ENCODE peak calls at places on chromosomes 1 and 21, in six cellular contexts. K, Z, O, Q, I and W are unnamed samples.

GRCh38 chr1:246147471-246148461 is 359.3 kb downstream of the SMYD3 start:
- DNase-seq in K (no peak), Z (no peak), O (no peak), Q (no peak), I (no peak), W (no peak)

GRCh38 chr21:31752967-31753366 is 21.0 kb upstream of the SCAF4 start:
- DNase-seq in K (no peak), Z (no peak), O (peak), Q (no peak), I (no peak), W (no peak)

GRCh38 chr1:201999625-202000238 is 10.7 kb upstream of the ELF3 start:
- DNase-seq in K (no peak), Z (peak), O (peak), Q (no peak), I (peak), W (no peak)

GRCh38 chr1:199422206-199422605 is 605.3 kb upstream of the NR5A2 start:
- DNase-seq in K (no peak), Z (peak), O (peak), Q (no peak), I (no peak), W (no peak)

GRCh38 chr1:232643227-232643626 is 13.3 kb upstream of the SIPA1L2 start:
- DNase-seq in K (no peak), Z (peak), O (no peak), Q (no peak), I (no peak), W (no peak)

GRCh38 chr1:201282931-201283829 is at the start of gene PKP1:
- DNase-seq in K (no peak), Z (no peak), O (peak), Q (no peak), I (no peak), W (no peak)

GRCh38 chr1:33667386-33668282 is 195.2 kb downstream of the ZSCAN20 start:
- DNase-seq in K (no peak), Z (no peak), O (no peak), Q (no peak), I (no peak), W (no peak)

GRCh38 chr1:38835230-38835827 is 24.2 kb downstream of the RRAGC start:
- DNase-seq in K (no peak), Z (peak), O (peak), Q (peak), I (peak), W (no peak)

GRCh38 chr21:29206445-29206844 is 76.0 kb downstream of the MAP3K7CL start:
- DNase-seq in K (no peak), Z (no peak), O (no peak), Q (no peak), I (no peak), W (no peak)

GRCh38 chr1:110412576-110412975 is 5.1 kb upstream of the LAMTOR5 start:
- DNase-seq in K (no peak), Z (peak), O (peak), Q (peak), I (peak), W (peak)

GRCh38 chr1:246324711-246325110 is 182.4 kb downstream of the SMYD3 start:
- DNase-seq in K (no peak), Z (peak), O (no peak), Q (no peak), I (no peak), W (no peak)

GRCh38 chr1:164651378-164651951 is 92.5 kb downstream of the PBX1 start:
- DNase-seq in K (no peak), Z (peak), O (peak), Q (no peak), I (no peak), W (no peak)

GRCh38 chr1:229563701-229564100 is 5.2 kb upstream of the ABCB10 start:
- DNase-seq in K (no peak), Z (peak), O (peak), Q (no peak), I (no peak), W (no peak)

GRCh38 chr1:200856716-200857352 is 15.9 kb upstream of the GPR25 start:
- DNase-seq in K (no peak), Z (peak), O (peak), Q (no peak), I (no peak), W (no peak)

GRCh38 chr1:32316906-32317282 is 19.1 kb downstream of the MARCKSL1 start:
- DNase-seq in K (no peak), Z (no peak), O (no peak), Q (no peak), I (peak), W (no peak)

GRCh38 chr1:64536836-64537490 is 67.0 kb downstream of the CACHD1 start:
- DNase-seq in K (no peak), Z (no peak), O (no peak), Q (no peak), I (no peak), W (no peak)

GRCh38 chr1:182392045-182393028 is 747 bp upstream of the GLUL start:
- DNase-seq in K (no peak), Z (peak), O (peak), Q (no peak), I (no peak), W (no peak)

GRCh38 chr1:46757256-46757955 is 38.5 kb upstream of the EFCAB14 start:
- DNase-seq in K (no peak), Z (peak), O (no peak), Q (peak), I (no peak), W (no peak)

GRCh38 chr1:7420706-7421105 is 350.4 kb upstream of the VAMP3 start:
- DNase-seq in K (no peak), Z (peak), O (no peak), Q (no peak), I (no peak), W (no peak)

GRCh38 chr1:4759671-4760070 is 105.3 kb downstream of the AJAP1 start:
- DNase-seq in K (no peak), Z (no peak), O (no peak), Q (no peak), I (no peak), W (no peak)

GRCh38 chr21:43825936-43826622 is 36.7 kb downstream of the RRP1 start:
- DNase-seq in K (no peak), Z (peak), O (no peak), Q (no peak), I (no peak), W (no peak)

GRCh38 chr1:10680487-10680886 is 116.0 kb downstream of the CASZ1 start:
- DNase-seq in K (no peak), Z (no peak), O (no peak), Q (no peak), I (no peak), W (no peak)

DNA sequence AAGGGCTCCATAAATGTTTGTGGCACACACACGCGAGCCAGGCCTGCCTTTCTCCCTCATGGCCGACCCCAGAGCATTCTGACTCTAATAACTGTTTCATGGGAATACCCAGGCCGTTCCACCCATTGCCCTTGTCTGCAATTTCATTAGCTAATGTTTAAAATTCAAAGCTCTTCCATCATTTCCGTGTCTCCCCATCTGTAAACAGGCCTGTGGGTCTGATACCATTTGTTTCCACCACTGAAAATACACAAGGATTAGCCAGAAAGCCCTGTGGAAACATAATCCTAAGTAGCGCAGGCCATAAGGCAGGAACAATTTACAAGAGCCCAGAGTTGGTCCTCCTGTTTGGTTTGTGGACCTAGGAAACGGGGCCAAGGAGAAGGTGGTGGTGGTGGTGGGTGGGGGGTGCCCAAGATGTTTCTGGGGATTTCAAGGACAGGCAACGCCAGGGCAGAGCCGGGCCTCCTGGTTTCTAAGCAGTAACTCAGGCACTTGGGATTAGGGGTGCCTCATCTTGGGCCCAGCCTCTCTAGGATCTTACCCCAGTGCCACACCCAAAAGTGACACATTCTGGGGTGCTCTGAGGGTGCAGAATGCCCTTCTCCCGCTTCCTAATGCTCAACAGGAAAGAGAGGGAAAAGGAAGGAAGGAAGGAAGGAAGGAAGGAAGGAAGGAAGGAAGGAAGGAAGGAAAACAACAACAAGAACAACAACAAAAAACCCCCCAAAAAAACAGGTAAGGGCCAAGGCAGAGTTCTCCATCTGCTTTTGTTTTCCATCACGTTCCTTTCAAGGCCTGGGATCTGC is 79.4 kb downstream of the SSBP3 start:
- DNase-seq in K (no peak), Z (no peak), O (no peak), Q (no peak), I (no peak), W (no peak)
- H3K4me3 ChIP-seq in K (no peak), Z (no peak), O (no peak), Q (no peak), I (peak), W (no peak)

DNA sequence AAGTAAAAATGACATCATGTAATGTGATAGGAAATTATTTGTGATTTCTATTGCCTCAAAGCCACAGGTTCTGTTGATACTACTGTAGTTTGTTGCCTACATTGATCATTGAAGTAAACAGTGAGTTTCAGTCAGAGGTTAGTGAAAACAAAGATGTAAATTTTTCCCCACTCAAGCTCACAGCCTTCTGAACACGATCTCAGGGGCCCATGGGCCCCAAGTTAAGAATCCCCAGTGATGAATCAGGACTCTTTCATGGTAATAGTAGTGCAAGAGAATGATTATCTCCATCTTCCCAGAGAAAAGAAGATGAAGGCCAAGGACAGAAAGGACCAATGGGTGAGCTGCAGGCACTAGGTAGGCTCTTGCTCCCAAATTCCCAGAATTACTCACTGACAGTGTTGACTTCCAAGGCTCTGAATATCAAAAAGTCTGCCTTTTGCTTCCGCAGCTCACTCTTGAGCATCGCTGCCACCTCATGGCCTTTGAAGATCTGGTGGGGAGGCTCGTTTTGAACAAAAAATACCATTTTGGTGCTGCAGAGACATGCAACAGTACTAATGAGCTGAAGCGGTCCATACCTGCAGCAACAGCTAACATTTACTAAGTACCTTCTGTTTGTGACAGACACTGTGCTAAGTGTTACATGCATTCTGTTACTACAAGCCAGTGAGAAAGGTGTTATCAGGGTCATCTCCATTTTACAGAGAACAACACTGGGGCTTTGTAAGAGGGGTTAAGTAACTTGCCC is 113.3 kb downstream of the KIAA0319L start:
- DNase-seq in K (no peak), Z (peak), O (peak), Q (no peak), I (peak), W (no peak)
- TF ChIP-seq CTCF in K (no peak), Z (peak), O (peak), Q (no peak), I (peak), W (no peak)

DNA sequence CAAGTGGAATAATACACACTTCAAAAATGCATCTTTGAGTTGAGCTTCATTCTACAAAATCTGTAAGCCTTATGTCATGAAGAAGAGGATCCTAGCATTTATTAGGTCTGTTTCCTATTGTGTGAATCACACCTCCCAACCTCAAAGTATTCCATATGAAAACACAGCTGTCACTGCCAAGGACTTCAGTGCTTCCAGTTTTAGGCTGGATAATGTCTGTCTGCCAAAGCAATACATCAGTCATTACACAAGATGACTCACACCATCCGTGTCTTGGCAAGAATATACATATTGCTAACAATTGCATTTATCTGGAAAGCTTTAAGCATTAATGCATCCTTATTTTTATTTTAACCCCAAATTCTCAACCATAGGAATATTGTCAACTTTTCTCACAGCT is 125.7 kb upstream of the TMPRSS15 start:
- DNase-seq in K (no peak), Z (peak), O (peak), Q (peak), I (no peak), W (no peak)
- H3K4me3 ChIP-seq in K (no peak), Z (no peak), O (no peak), Q (no peak), I (no peak), W (no peak)

GRCh38 chr1:179744401-179745130 is 1.5 kb downstream of the FAM163A start:
- DNase-seq in K (no peak), Z (no peak), O (no peak), Q (no peak), I (no peak), W (no peak)
- TF ChIP-seq CTCF in K (no peak), Z (no peak), O (no peak), Q (no peak), I (no peak), W (no peak)

DNA sequence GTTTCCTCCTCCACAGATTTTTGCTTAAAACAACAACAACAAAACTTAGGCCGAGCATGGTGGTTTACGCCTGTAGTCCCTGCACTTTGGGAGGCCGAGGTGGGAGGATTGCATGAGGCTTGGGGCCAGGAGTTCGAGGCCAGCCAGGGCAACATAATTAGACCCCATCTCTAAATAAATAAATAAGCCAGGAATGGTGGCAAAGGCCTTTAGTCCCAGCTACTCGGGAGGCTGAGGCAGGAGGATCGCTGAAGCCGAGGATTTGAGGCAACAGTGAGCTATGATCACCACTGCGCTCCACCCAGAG is 1.3 kb upstream of the HP1BP3 start:
- DNase-seq in K (no peak), Z (no peak), O (no peak), Q (no peak), I (no peak), W (no peak)
- H3K4me3 ChIP-seq in K (no peak), Z (no peak), O (no peak), Q (no peak), I (no peak), W (no peak)

GRCh38 chr1:41795205-41795762 is 123.4 kb downstream of the HIVEP3 start:
- DNase-seq in K (no peak), Z (peak), O (peak), Q (no peak), I (no peak), W (no peak)
- TF ChIP-seq CTCF in K (no peak), Z (peak), O (peak), Q (peak), I (peak), W (no peak)

GRCh38 chr1:91591175-91591968 is 90.7 kb downstream of the CDC7 start:
- DNase-seq in K (no peak), Z (peak), O (no peak), Q (no peak), I (no peak), W (no peak)
- H3K4me3 ChIP-seq in K (no peak), Z (no peak), O (no peak), Q (no peak), I (no peak), W (no peak)

DNA sequence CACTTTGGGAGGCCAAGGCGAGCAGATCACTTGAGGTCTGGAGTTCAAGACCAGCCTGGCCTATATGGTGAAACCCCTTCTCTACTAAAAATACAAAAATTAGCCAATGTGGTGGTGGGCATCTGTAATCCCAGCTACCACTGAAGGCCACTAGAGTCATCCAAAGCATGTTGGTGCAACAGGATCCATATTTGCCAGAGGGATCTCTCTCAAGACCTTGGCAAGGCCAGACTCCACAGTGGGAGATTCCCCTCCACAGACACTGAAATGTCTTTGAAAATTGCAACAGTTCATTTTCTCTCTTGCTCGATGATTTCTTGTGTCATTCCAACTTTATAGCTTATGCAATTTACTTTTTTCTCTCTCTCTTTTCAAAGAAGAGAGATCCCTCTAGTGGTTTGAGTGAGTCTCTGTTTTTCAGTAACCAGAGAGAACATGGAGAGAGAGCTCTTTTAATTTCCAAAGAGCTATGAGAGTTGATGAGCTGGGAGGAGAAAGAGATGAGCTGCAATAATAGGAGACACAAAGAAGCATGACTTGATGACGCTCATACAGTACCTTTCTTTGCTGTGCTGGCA is 176.8 kb upstream of the USP25 start:
- DNase-seq in K (no peak), Z (peak), O (peak), Q (no peak), I (peak), W (no peak)
- TF ChIP-seq CTCF in K (no peak), Z (peak), O (peak), Q (peak), I (peak), W (peak)

GRCh38 chr21:42117229-42118048 is 46.3 kb downstream of the UMODL1 start:
- DNase-seq in K (no peak), Z (peak), O (peak), Q (no peak), I (peak), W (peak)
- H3K4me3 ChIP-seq in K (no peak), Z (no peak), O (peak), Q (no peak), I (peak), W (peak)